ENCODE peak calls at places on chromosomes 2 and 18, in ten cellular contexts. M is upper lobe of left lung, D is astrocyte of the spinal cord, S is GM20000, R is foreskin keratinocyte, Q is PC-3, J is GM12865, Y is stomach, A is ovary, B is GM12878. G is an unnamed sample.

GRCh38 chr2:167335627-167336026 is 447.3 kb downstream of the XIRP2 start:
- DNase-seq in Y (no peak), Q (peak; percentile 79), A (no peak), B (no peak), J (no peak), M (no peak), S (no peak), D (peak; percentile 47), R (no peak), G (no peak)

GRCh38 chr2:233448220-233448559 is 93.9 kb downstream of the DGKD start:
- DNase-seq in S (no peak), M (no peak), R (no peak), Q (peak; percentile 17), B (no peak), J (peak; percentile 29), A (no peak), D (no peak), Y (no peak), G (no peak)

GRCh38 chr2:150339282-150339681 is 148.2 kb downstream of the RND3 start:
- DNase-seq in Y (no peak), D (no peak), B (no peak), J (no peak), A (no peak), Q (no peak), S (no peak), R (no peak), M (no peak), G (no peak)

GRCh38 chr2:128252501-128252900 is 66.2 kb downstream of the HS6ST1 start:
- DNase-seq in D (no peak), Q (no peak), J (no peak), A (no peak), R (no peak), S (no peak), Y (peak; percentile 4), M (no peak), B (no peak), G (no peak)

GRCh38 chr2:205879362-205879761 is 197.1 kb downstream of the NRP2 start:
- DNase-seq in Q (no peak), A (no peak), Y (no peak), M (no peak), J (no peak), D (no peak), R (no peak), B (no peak), S (no peak), G (no peak)

GRCh38 chr2:127121776-127122176 is 14.8 kb upstream of the BIN1 start:
- DNase-seq in Q (no peak), S (no peak), B (no peak), D (no peak), J (no peak), M (peak; percentile 11), A (peak; percentile 2), Y (no peak), R (no peak), G (no peak)

GRCh38 chr2:139622691-139623090 is 842.5 kb upstream of the NXPH2 start:
- DNase-seq in Y (no peak), D (no peak), S (no peak), J (no peak), Q (no peak), M (no peak), B (no peak), A (no peak), R (no peak), G (no peak)

GRCh38 chr2:170928036-170928823 is 823 bp upstream of the GORASP2 start:
- DNase-seq in J (peak; percentile 28), S (peak; percentile 22), R (no peak), Y (no peak), D (peak; percentile 6), M (no peak), A (no peak), B (no peak), Q (no peak), G (no peak)

GRCh38 chr2:145411493-145411892 is 891.6 kb upstream of the ZEB2 start:
- DNase-seq in S (peak; percentile 7), B (peak; percentile 68), R (no peak), D (no peak), Y (no peak), A (no peak), Q (no peak), M (no peak), J (peak; percentile 63), G (no peak)

GRCh38 chr2:238970553-238971081 is 122.7 kb downstream of the TWIST2 start:
- DNase-seq in Y (peak; percentile 67), D (peak; percentile 54), S (peak; percentile 87), J (peak; percentile 49), Q (peak; percentile 74), A (peak; percentile 65), B (no peak), M (peak; percentile 61), R (no peak), G (peak; percentile 39)

GRCh38 chr2:28507806-28508764 is 12.2 kb downstream of the PLB1 start:
- DNase-seq in M (no peak), S (no peak), Q (peak; percentile 95), B (no peak), D (no peak), Y (peak; percentile 44), J (peak; percentile 4), A (no peak), R (peak; percentile 89), G (no peak)

GRCh38 chr2:140650825-140651224 is 1480.0 kb downstream of the LRP1B start:
- DNase-seq in A (no peak), R (peak; percentile 9), J (no peak), Q (peak; percentile 81), M (no peak), D (peak; percentile 58), Y (no peak), S (no peak), B (no peak), G (no peak)

GRCh38 chr2:160157861-160158813 is 41.9 kb downstream of the ITGB6 start:
- DNase-seq in B (no peak), R (peak; percentile 56), S (no peak), Y (no peak), M (no peak), J (no peak), D (peak; percentile 32), Q (no peak), A (no peak), G (no peak)

GRCh38 chr2:53594586-53594918 is 173.1 kb upstream of the CHAC2 start:
- DNase-seq in M (no peak), A (no peak), B (no peak), J (no peak), Y (no peak), S (no peak), R (no peak), D (no peak), Q (no peak), G (no peak)
- TF ChIP-seq CTCF in M (no peak), A (no peak), B (no peak), J (no peak), Y (no peak), S (no peak), R (no peak), D (no peak), Q (no peak), G (no peak)

DNA sequence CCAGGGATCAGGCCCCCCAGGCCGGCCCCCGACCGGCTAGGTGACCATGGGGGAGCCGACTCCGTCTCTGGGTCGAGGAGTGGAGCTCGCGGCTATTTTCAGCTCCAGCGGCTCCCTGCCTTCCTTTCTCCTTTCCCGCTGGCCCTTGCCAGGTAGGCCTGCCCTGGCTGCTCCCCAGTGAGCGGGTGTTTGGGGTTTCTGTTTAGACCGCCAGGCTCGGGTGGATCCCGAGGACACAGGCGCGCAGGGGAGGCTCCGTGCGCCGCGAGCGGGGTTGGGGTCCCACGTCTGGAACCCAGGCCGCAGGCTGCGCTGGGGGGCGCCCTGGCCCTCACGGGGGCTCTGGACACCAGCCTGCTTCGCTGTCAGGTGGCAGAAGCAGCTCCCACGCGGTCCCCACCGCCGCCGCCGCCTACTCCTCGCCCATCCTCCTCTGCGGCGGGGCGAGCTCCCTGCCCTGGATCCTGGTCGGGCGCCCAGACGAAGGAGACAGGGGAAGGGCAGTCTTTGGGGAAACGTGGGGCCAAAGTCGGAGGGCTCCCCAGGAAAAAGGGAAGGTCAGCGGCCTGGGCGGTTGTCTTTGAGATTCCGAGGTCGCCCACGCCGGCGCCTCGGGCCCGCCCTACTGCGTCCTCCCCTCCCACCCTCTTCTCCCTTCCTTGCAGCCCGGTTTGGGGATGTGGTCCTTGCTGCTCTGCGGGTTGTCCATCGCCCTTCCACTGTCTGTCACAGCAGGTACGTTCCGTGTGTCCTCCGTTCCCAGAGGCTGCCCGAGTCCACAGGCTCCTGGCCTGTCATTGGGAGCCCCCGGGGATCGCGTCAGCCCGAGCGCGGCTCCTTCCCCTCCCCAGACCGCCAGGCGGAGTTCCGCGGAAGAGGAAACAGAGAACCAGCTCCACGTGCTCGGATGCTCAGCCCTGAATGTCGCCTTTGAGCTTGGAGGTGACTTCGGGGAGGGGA is 648 bp downstream of the IL1RL2 start:
- DNase-seq in B (no peak), A (peak; percentile 29), D (peak; percentile 44), Y (peak; percentile 49), Q (no peak), J (no peak), R (no peak), S (no peak), M (peak; percentile 69), G (no peak)
- TF ChIP-seq CTCF in B (no peak), A (no peak), D (peak; percentile 43), Y (peak; percentile 24), Q (no peak), J (no peak), R (peak; percentile 48), S (no peak), M (no peak), G (no peak)

DNA sequence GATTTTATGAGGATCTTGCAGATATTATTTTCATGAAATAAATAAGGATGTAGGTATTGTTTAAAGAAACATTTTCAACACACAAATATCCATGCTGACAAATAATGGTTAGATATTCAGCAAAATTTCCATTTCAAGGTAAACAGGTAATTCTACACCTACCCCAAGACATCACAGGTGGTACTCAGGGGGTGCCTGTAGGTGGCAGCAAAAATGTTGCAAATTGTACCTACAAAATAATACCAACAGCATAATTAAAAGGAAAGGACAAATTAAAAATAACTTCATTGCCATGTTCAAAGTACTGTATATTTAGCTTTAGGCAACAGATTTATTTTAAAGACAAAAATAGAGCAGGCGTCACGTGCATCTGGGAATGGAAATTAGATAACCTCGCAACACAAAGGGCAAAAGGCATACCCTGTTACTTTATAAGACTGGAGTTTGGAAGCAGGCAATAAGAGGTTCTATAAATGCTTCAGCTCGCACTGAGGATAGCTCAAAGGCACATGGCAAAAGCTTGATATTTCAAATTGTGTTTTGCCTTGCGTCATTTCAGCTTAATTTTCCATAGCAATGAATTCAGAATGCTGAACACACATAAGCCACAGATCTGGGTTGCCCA is 630.5 kb downstream of the TDRD15 start:
- DNase-seq in Q (no peak), R (no peak), B (no peak), D (no peak), M (no peak), A (no peak), Y (no peak), J (peak; percentile 19), S (no peak), G (no peak)
- TF ChIP-seq CTCF in Q (peak; percentile 31), R (peak; percentile 30), B (peak; percentile 27), D (no peak), M (no peak), A (no peak), Y (no peak), J (peak; percentile 35), S (no peak), G (no peak)

DNA sequence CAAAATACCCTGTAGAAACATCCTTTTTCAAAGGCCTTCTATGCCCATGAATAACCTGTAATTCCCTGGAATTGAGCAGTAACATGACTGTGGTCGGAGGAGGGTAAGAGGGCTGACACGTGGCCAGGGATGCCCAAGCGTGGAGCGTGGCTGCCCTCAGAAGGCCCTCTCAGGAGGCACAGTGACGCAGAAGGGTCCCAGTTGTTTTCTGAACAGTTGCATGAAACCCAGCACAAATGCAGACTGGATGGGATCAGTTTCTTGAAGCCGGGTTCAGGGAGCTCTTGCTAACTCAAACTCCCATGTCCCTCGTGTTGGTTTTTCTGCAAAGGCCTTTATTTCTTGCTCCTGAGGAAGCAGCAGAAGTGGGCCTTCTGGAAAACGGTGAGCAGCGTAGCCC is 237.0 kb downstream of the ALPK2 start:
- DNase-seq in S (no peak), M (no peak), Q (no peak), Y (no peak), A (peak; percentile 19), R (no peak), D (no peak), B (no peak), J (no peak), G (no peak)
- TF ChIP-seq CTCF in S (no peak), M (no peak), Q (no peak), Y (no peak), A (no peak), R (no peak), D (no peak), B (no peak), J (no peak), G (no peak)

G was measured in activated B cell treated with CpG ODN at 0.5 μM for 24 hours.